ENCODE peak calls at places on chromosome X, in five cellular contexts. G, D, T, P and A are unnamed samples.

GRCh38 chrX:78625292-78625909 is 33.7 kb downstream of the RTL3 start:
- DNase-seq in D (no peak), T (peak; percentile 82), G (no peak), P (no peak), A (no peak)

GRCh38 chrX:115013705-115014104 is 3.7 kb downstream of the IL13RA2 start:
- DNase-seq in T (no peak), G (no peak), P (no peak), D (no peak), A (no peak)

GRCh38 chrX:155231163-155231562 is 14.9 kb downstream of the VBP1 start:
- DNase-seq in T (no peak), G (no peak), D (no peak), P (no peak), A (peak; percentile 47)

GRCh38 chrX:150308041-150308440 is 55.1 kb upstream of the MAMLD1 start:
- DNase-seq in G (no peak), T (no peak), P (no peak), D (no peak), A (no peak)

GRCh38 chrX:23828894-23829293 is 45.9 kb downstream of the SAT1 start:
- DNase-seq in T (no peak), G (no peak), D (no peak), P (no peak), A (no peak)

GRCh38 chrX:38636949-38637819 is 75.8 kb downstream of the TSPAN7 start:
- DNase-seq in G (no peak), D (no peak), P (no peak), T (no peak), A (no peak)

GRCh38 chrX:136028383-136028984 is 43.2 kb downstream of the SLC9A6 start:
- DNase-seq in T (peak; percentile 61), D (no peak), G (no peak), P (peak; percentile 31), A (peak; percentile 37)

GRCh38 chrX:154046262-154046771 is 26.6 kb upstream of the IRAK1 start:
- DNase-seq in T (no peak), P (peak; percentile 58), D (no peak), G (no peak), A (no peak)

GRCh38 chrX:153913211-153913610 is 8.7 kb downstream of the AVPR2 start:
- DNase-seq in D (no peak), G (no peak), P (no peak), T (no peak), A (no peak)

GRCh38 chrX:100207331-100208024 is 202.6 kb downstream of the PCDH19 start:
- DNase-seq in D (no peak), G (no peak), P (no peak), T (peak; percentile 11), A (peak; percentile 28)

GRCh38 chrX:155031657-155032056 is 5.0 kb downstream of the FUNDC2 start:
- DNase-seq in T (no peak), G (no peak), P (no peak), D (no peak), A (no peak)

GRCh38 chrX:72305286-72306084 is at the start of gene CITED1:
- DNase-seq in T (peak; percentile 51), P (no peak), G (no peak), D (peak; percentile 41), A (no peak)

GRCh38 chrX:48492293-48492910 is 16.4 kb upstream of the PORCN start:
- DNase-seq in T (peak; percentile 91), P (no peak), G (no peak), D (no peak), A (no peak)

GRCh38 chrX:42219231-42219630 is 295.9 kb upstream of the CASK start:
- DNase-seq in G (no peak), T (no peak), D (no peak), P (no peak), A (no peak)

GRCh38 chrX:151825927-151826471 is 86.7 kb upstream of the MAGEA4 start:
- DNase-seq in D (no peak), G (no peak), T (no peak), P (peak; percentile 91), A (no peak)

GRCh38 chrX:45771560-45772340 is 571.1 kb upstream of the DIPK2B start:
- DNase-seq in G (no peak), P (no peak), T (peak; percentile 71), D (peak; percentile 59), A (peak; percentile 70)

GRCh38 chrX:37796805-37797204 is 16.9 kb downstream of the CYBB start:
- DNase-seq in P (no peak), D (peak; percentile 51), T (peak; percentile 88), G (no peak), A (peak; percentile 46)

GRCh38 chrX:70262952-70263567 is 3.1 kb upstream of the P2RY4 start:
- DNase-seq in D (no peak), P (no peak), T (peak; percentile 66), G (no peak), A (peak; percentile 28)

GRCh38 chrX:140917354-140918115 is 84.9 kb upstream of the SPANXB1 start:
- DNase-seq in T (no peak), G (no peak), D (no peak), P (no peak), A (peak; percentile 0)

GRCh38 chrX:120697053-120697452 is 67.2 kb upstream of the C1GALT1C1 start:
- DNase-seq in T (no peak), G (no peak), P (no peak), D (no peak), A (peak; percentile 79)

GRCh38 chrX:109049903-109050302 is 313.5 kb upstream of the IRS4 start:
- DNase-seq in G (no peak), D (no peak), P (no peak), T (no peak), A (no peak)

GRCh38 chrX:73401591-73402266 is 45.1 kb upstream of the CDX4 start:
- DNase-seq in P (no peak), T (peak; percentile 0), D (no peak), G (no peak), A (no peak)

GRCh38 chrX:68999351-68999750 is 165.9 kb downstream of the PJA1 start:
- DNase-seq in G (peak; percentile 14), D (no peak), P (no peak), T (no peak), A (no peak)

GRCh38 chrX:155864655-155865054 is 16.5 kb upstream of the VAMP7 start:
- DNase-seq in D (no peak), T (peak; percentile 21), G (no peak), P (no peak), A (no peak)

GRCh38 chrX:147914609-147915008 is 2.9 kb downstream of the FMR1 start:
- DNase-seq in T (no peak), D (no peak), G (no peak), P (no peak), A (no peak)
- H3K4me3 ChIP-seq in T (peak overlapping the region; percentile 82), D (no peak overlapping the region), G (no peak overlapping the region), P (no peak overlapping the region), A (no peak overlapping the region)

DNA sequence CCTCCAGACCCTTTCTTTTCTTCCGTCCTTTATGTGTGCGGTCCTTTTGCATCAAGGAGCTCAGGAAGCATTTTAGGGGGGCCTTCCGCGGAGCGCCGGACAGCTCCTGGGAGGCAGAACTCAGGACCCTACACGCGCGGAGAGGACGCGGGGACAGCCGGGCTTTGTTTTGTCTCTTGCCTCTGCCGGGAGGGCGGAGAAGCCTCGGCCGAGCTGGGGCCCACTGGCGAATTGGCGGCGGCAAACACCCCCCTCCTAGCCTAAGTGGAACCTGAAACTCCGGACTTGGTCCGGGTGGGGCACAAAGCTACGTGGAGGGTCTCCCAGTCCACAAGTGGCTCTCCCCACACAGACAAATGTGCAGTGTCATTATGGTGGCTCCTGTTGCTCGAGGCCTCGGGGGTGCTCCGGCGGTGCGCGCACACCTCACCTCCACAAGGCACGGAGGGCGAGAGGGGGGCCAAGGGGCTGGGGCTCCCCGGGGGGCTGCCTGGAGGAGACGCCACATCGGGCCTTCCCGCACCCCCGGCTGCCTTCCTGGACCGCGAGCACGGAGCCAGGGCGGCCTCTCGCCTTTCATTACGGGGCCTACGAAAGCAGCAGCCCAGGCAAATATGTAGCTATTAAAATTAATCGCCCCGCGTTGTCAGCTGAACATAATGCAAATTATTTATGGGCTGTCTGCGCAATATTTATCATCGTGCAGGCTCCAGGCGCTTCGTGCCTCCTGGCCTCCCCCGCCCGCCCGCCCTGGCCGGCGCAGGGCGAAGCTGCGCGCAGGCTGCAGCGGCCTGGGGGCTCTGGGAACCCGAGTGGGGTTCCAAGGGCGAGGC is 70.6 kb upstream of the BCOR start:
- DNase-seq in D (no peak), T (no peak), G (peak; percentile 58), P (no peak), A (no peak)
- H3K4me3 ChIP-seq in D (peak overlapping the region; percentile 50), T (no peak overlapping the region), G (peak overlapping the region; percentile 42), P (no peak overlapping the region), A (no peak overlapping the region)

GRCh38 chrX:12866451-12867377 is at the start of gene TLR7:
- DNase-seq in G (no peak), P (no peak), D (no peak), T (no peak), A (peak; percentile 58)
- H3K4me3 ChIP-seq in G (no peak within 1 kb of the TSS), P (no peak within 1 kb of the TSS), D (no peak within 1 kb of the TSS), T (no peak within 1 kb of the TSS), A (peak within 1 kb of the TSS; percentile 62)

DNA sequence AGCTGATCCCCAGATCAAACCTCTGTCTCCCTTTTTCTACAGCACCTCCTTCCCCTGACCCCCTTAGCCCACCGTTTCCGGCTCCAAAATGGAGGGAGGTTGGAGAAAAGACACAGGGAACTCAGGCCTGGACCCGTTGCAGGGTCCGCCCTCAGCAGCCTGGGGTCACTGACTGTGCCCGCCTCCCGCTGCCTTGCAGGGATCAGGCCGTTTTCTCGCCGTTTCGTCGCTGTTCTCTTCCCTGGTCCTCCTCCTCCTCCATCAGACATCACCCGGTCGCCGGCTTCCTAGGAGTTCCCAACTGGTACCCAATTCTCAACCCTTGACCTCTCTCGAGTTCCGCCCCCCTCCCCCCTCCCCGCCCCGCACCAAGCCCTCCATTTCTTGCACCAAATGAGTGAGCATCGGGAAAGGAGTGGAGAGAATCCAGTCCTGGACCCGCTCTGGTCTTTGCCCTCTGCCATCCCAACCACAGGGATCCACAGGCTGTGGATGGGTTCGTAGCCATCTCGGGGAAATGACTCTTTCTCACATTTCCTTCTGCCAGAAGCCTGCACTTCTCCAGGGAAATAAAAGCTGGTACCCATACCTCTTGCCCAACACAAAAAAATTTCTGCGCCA is 493 bp downstream of the TCEAL5 start:
- DNase-seq in P (no peak), T (no peak), G (no peak), D (no peak), A (no peak)
- H3K4me3 ChIP-seq in P (no peak overlapping the region), T (no peak overlapping the region), G (peak overlapping the region; percentile 5), D (no peak overlapping the region), A (no peak overlapping the region)

GRCh38 chrX:97310373-97310772 is 426.7 kb downstream of the RPA4 start:
- DNase-seq in P (no peak), T (no peak), D (no peak), G (no peak), A (no peak)

GRCh38 chrX:97311066-97311778 is 427.5 kb downstream of the RPA4 start:
- DNase-seq in G (no peak), T (no peak), D (no peak), P (no peak), A (no peak)

GRCh38 chrX:97306771-97307470 is 423.2 kb downstream of the RPA4 start:
- DNase-seq in T (no peak), G (no peak), P (no peak), D (no peak), A (no peak)

GRCh38 chrX:97308161-97308560 is 424.5 kb downstream of the RPA4 start:
- DNase-seq in P (no peak), D (no peak), T (no peak), G (no peak), A (no peak)

GRCh38 chrX:97309717-97310116 is 426.0 kb downstream of the RPA4 start:
- DNase-seq in D (no peak), T (no peak), G (no peak), P (no peak), A (no peak)
- H3K4me3 ChIP-seq in D (no peak overlapping the region), T (no peak overlapping the region), G (no peak overlapping the region), P (no peak overlapping the region), A (no peak overlapping the region)

GRCh38 chrX:16087081-16087480 is 36.3 kb upstream of the GRPR start:
- DNase-seq in D (no peak), P (no peak), T (no peak), G (no peak), A (no peak)
- H3K4me3 ChIP-seq in D (no peak overlapping the region), P (no peak overlapping the region), T (no peak overlapping the region), G (no peak overlapping the region), A (no peak overlapping the region)

GRCh38 chrX:91434351-91435168 is at the start of gene PABPC5:
- DNase-seq in P (peak; percentile 35), D (peak; percentile 49), G (peak; percentile 80), T (no peak), A (no peak)
- H3K4me3 ChIP-seq in P (peak within 1 kb of the TSS; percentile 39), D (peak within 1 kb of the TSS; percentile 46), G (peak within 1 kb of the TSS; percentile 48), T (no peak within 1 kb of the TSS), A (no peak within 1 kb of the TSS)